ENCODE peak calls at places on chromosomes 12 and 14, in nine cellular contexts. P is HCT116, Y is PC-3, B is GM23248, X is OCI-LY7, F is MM.1S, U is GM23338, V is hepatocyte, O is SK-N-SH. C is an unnamed sample.

GRCh38 chr14:75165586-75166391 is 10.6 kb downstream of the TMED10 start:
- DNase-seq in P (no peak), U (no peak), X (no peak), Y (no peak), F (no peak), O (no peak), B (no peak), V (no peak), C (no peak)

GRCh38 chr14:101737414-101738367 is 23.8 kb upstream of the PPP2R5C start:
- DNase-seq in F (no peak), Y (no peak), O (no peak), B (no peak), X (peak; percentile 40), V (no peak), U (no peak), P (no peak), C (no peak)

GRCh38 chr12:13101854-13102375 is 1.6 kb downstream of the GSG1 start:
- DNase-seq in U (no peak), V (peak; percentile 77), X (peak; percentile 13), Y (peak; percentile 88), B (peak; percentile 81), F (peak; percentile 64), O (no peak), P (no peak), C (no peak)

GRCh38 chr14:75452900-75453816 is 25.3 kb downstream of the JDP2 start:
- DNase-seq in B (peak; percentile 96), V (peak; percentile 83), Y (peak; percentile 5), F (no peak), X (no peak), P (no peak), O (peak; percentile 39), U (peak; percentile 97), C (peak; percentile 90)

GRCh38 chr12:25328082-25328712 is 77.5 kb upstream of the KRAS start:
- DNase-seq in Y (no peak), B (peak; percentile 66), X (no peak), O (no peak), F (no peak), P (no peak), V (peak; percentile 83), U (no peak), C (no peak)

GRCh38 chr14:39704581-39704980 is 272.3 kb upstream of the FBXO33 start:
- DNase-seq in P (no peak), Y (no peak), V (no peak), F (no peak), O (no peak), X (peak; percentile 2), B (no peak), U (no peak), C (no peak)

GRCh38 chr12:132243596-132244289 is 85.6 kb downstream of the GALNT9 start:
- DNase-seq in Y (no peak), P (no peak), O (no peak), U (peak; percentile 55), V (no peak), F (no peak), B (no peak), X (no peak), C (peak; percentile 64)

GRCh38 chr12:123126294-123127144 is 24.4 kb downstream of the PITPNM2 start:
- DNase-seq in P (peak; percentile 69), X (no peak), V (peak; percentile 84), F (no peak), U (no peak), B (peak; percentile 97), O (no peak), Y (peak; percentile 97), C (no peak)

GRCh38 chr12:78386871-78387270 is 477.7 kb upstream of the SYT1 start:
- DNase-seq in P (no peak), U (no peak), F (no peak), X (no peak), V (no peak), O (no peak), Y (no peak), B (no peak), C (no peak)

GRCh38 chr14:73049428-73049827 is 8.9 kb upstream of the RBM25 start:
- DNase-seq in X (no peak), O (no peak), V (no peak), F (no peak), B (no peak), Y (no peak), U (no peak), P (no peak), C (peak; percentile 26)

GRCh38 chr12:5447329-5447728 is 15.4 kb downstream of the NTF3 start:
- DNase-seq in B (no peak), V (no peak), O (no peak), P (no peak), U (no peak), X (no peak), F (no peak), Y (no peak), C (no peak)

GRCh38 chr12:1083888-1084262 is 92.9 kb downstream of the ERC1 start:
- DNase-seq in U (peak; percentile 43), V (peak; percentile 70), Y (peak; percentile 27), P (no peak), F (no peak), X (no peak), B (peak; percentile 65), O (peak; percentile 62), C (no peak)

GRCh38 chr14:103050935-103051334 is 6.4 kb downstream of the CDC42BPB start:
- DNase-seq in U (no peak), X (no peak), F (no peak), B (no peak), Y (no peak), V (no peak), O (no peak), P (no peak), C (no peak)
- H3K79me2 ChIP-seq in U (peaks cover 98% of the 10 kb centered on the region), X (no peaks in the 10 kb centered on the region), F (no peaks in the 10 kb centered on the region), B (peaks cover 100% of the 10 kb centered on the region), Y (peaks cover 96% of the 10 kb centered on the region), V (peaks cover 97% of the 10 kb centered on the region), O (peaks cover 100% of the 10 kb centered on the region), P (peaks cover 91% of the 10 kb centered on the region), C (peaks cover 98% of the 10 kb centered on the region)

GRCh38 chr12:55719371-55719770 is 822 bp upstream of the RDH5 start:
- DNase-seq in F (no peak), Y (no peak), P (no peak), U (no peak), X (no peak), V (no peak), O (no peak), B (no peak), C (no peak)

GRCh38 chr12:55722948-55723347 is 2.8 kb downstream of the RDH5 start:
- DNase-seq in B (peak; percentile 5), X (no peak), V (no peak), O (no peak), F (no peak), U (no peak), P (no peak), Y (no peak), C (no peak)

GRCh38 chr12:55720071-55720564 is at the start of gene RDH5:
- DNase-seq in U (no peak), Y (peak; percentile 69), F (no peak), O (no peak), P (no peak), B (peak; percentile 94), X (no peak), V (peak; percentile 90), C (no peak)

GRCh38 chr12:55721601-55722213 is 1.5 kb downstream of the RDH5 start:
- DNase-seq in O (no peak), B (peak; percentile 29), F (no peak), V (no peak), P (no peak), X (no peak), U (no peak), Y (peak; percentile 51), C (no peak)

GRCh38 chr12:55720894-55721444 is 776 bp downstream of the RDH5 start:
- DNase-seq in P (peak; percentile 66), Y (peak; percentile 98), V (peak; percentile 74), F (no peak), O (peak; percentile 73), X (no peak), U (peak; percentile 71), B (peak; percentile 99), C (peak; percentile 56)
- TF ChIP-seq EZH2phosphoT487 in P (no peak), Y (no peak), V (no peak), F (no peak), O (no peak), X (no peak), U (no peak), B (peak; percentile 42), C (no peak)

GRCh38 chr12:115374480-115375187 is 690.7 kb upstream of the TBX3 start:
- DNase-seq in P (no peak), V (no peak), F (no peak), O (no peak), Y (no peak), X (no peak), U (no peak), B (no peak), C (no peak)
- H2AFZ ChIP-seq in P (no peak overlapping the region), V (peak overlapping the region; percentile 17), F (peak overlapping the region; percentile 35), O (peak overlapping the region; percentile 71), Y (peak overlapping the region; percentile 57), X (no peak overlapping the region), U (no peak overlapping the region), B (peak overlapping the region; percentile 76), C (no peak overlapping the region)

GRCh38 chr12:104634852-104635251 is 178.1 kb downstream of the CHST11 start:
- DNase-seq in P (no peak), F (no peak), V (no peak), B (no peak), O (no peak), U (no peak), X (no peak), Y (no peak), C (no peak)
- H3K79me2 ChIP-seq in P (no peaks in the 10 kb centered on the region), F (peaks cover 4% of the 10 kb centered on the region), V (no peaks in the 10 kb centered on the region), B (no peaks in the 10 kb centered on the region), O (no peaks in the 10 kb centered on the region), U (no peaks in the 10 kb centered on the region), X (no peaks in the 10 kb centered on the region), Y (no peaks in the 10 kb centered on the region), C (no peaks in the 10 kb centered on the region)

GRCh38 chr12:113310489-113310888 is 24.4 kb downstream of the SLC8B1 start:
- DNase-seq in F (no peak), B (peak; percentile 13), O (no peak), X (peak; percentile 33), V (no peak), Y (peak; percentile 51), P (no peak), U (peak; percentile 64), C (no peak)
- TF ChIP-seq EZH2phosphoT487 in F (no peak), B (no peak), O (no peak), X (no peak), V (no peak), Y (no peak), P (no peak), U (no peak), C (no peak)

GRCh38 chr12:32512910-32513309 is 113.6 kb downstream of the FGD4 start:
- DNase-seq in X (no peak), F (no peak), P (no peak), V (no peak), O (no peak), Y (no peak), B (no peak), U (no peak), C (no peak)
- H2AFZ ChIP-seq in X (no peak overlapping the region), F (no peak overlapping the region), P (no peak overlapping the region), V (no peak overlapping the region), O (no peak overlapping the region), Y (no peak overlapping the region), B (no peak overlapping the region), U (no peak overlapping the region), C (no peak overlapping the region)

GRCh38 chr14:42533476-42533875 is 926.8 kb downstream of the LRFN5 start:
- DNase-seq in P (no peak), F (no peak), X (no peak), U (no peak), V (no peak), O (no peak), Y (no peak), B (no peak), C (no peak)
- H3K79me2 ChIP-seq in P (no peaks in the 10 kb centered on the region), F (no peaks in the 10 kb centered on the region), X (no peaks in the 10 kb centered on the region), U (no peaks in the 10 kb centered on the region), V (no peaks in the 10 kb centered on the region), O (no peaks in the 10 kb centered on the region), Y (no peaks in the 10 kb centered on the region), B (no peaks in the 10 kb centered on the region), C (no peaks in the 10 kb centered on the region)

GRCh38 chr12:54146506-54147145 is 42.2 kb downstream of the SMUG1 start:
- DNase-seq in V (no peak), X (no peak), U (no peak), F (no peak), O (no peak), P (no peak), Y (no peak), B (no peak), C (no peak)
- TF ChIP-seq EZH2phosphoT487 in V (no peak), X (no peak), U (no peak), F (no peak), O (no peak), P (no peak), Y (no peak), B (no peak), C (no peak)

C was measured in neural progenitor cell.